ENCODE peak calls at places on chromosome 14, in four cellular contexts. Q, M, A and W are unnamed samples.
A peak's percentile ranks its signal among the peaks of the same experiment; 100 is the strongest.

GRCh38 chr14:104550849-104551728 is 28.5 kb upstream of the C14orf180 start:
- DNase-seq in Q (no peak), M (peak; percentile 3), A (no peak), W (no peak)

GRCh38 chr14:98189077-98189476 is 1082.9 kb downstream of the BCL11B start:
- DNase-seq in Q (no peak), M (no peak), A (no peak), W (no peak)

GRCh38 chr14:88937706-88938105 is 113.3 kb downstream of the TTC8 start:
- DNase-seq in Q (no peak), M (no peak), A (peak; percentile 33), W (no peak)

GRCh38 chr14:30896435-30896834 is 22.1 kb downstream of the COCH start:
- DNase-seq in Q (no peak), M (no peak), A (no peak), W (no peak)

GRCh38 chr14:53458368-53458814 is 305.3 kb upstream of the DDHD1 start:
- DNase-seq in Q (no peak), M (no peak), A (peak; percentile 77), W (no peak)

GRCh38 chr14:32254952-32255679 is 52.0 kb upstream of the RNU6-8 start:
- DNase-seq in Q (peak; percentile 40), M (peak; percentile 66), A (peak; percentile 70), W (peak; percentile 36)

GRCh38 chr14:77097006-77097688 is 911 bp upstream of the CIPC start:
- DNase-seq in Q (no peak), M (no peak), A (peak; percentile 28), W (no peak)

GRCh38 chr14:67332468-67332867 is 27.1 kb downstream of the ATP6V1D start:
- DNase-seq in Q (no peak), M (no peak), A (peak; percentile 23), W (no peak)

GRCh38 chr14:54487771-54488170 is 1.0 kb downstream of the GMFB start:
- DNase-seq in Q (no peak), M (no peak), A (peak; percentile 53), W (no peak)

GRCh38 chr14:54489318-54489683 is 521 bp upstream of the GMFB start:
- DNase-seq in Q (no peak), M (no peak), A (no peak), W (no peak)

GRCh38 chr14:54488318-54488645 is 498 bp downstream of the GMFB start:
- DNase-seq in Q (no peak), M (no peak), A (no peak), W (no peak)

GRCh38 chr14:54488646-54489317 is at the start of gene GMFB:
- DNase-seq in Q (peak; percentile 74), M (peak; percentile 89), A (peak; percentile 91), W (peak; percentile 90)

GRCh38 chr14:54486685-54487084 is 2.1 kb downstream of the GMFB start:
- DNase-seq in Q (no peak), M (no peak), A (no peak), W (no peak)
- H3K4me3 ChIP-seq in Q (no peak overlapping the region), M (no peak overlapping the region), A (no peak overlapping the region), W (no peak overlapping the region)

GRCh38 chr14:34569750-34570149 is 30.2 kb upstream of the EAPP start:
- DNase-seq in Q (no peak), M (no peak), A (peak; percentile 56), W (no peak)
- H3K4me1 ChIP-seq in Q (no peaks in the 10 kb centered on the region), M (no peaks in the 10 kb centered on the region), A (no peaks in the 10 kb centered on the region), W (no peaks in the 10 kb centered on the region)

DNA sequence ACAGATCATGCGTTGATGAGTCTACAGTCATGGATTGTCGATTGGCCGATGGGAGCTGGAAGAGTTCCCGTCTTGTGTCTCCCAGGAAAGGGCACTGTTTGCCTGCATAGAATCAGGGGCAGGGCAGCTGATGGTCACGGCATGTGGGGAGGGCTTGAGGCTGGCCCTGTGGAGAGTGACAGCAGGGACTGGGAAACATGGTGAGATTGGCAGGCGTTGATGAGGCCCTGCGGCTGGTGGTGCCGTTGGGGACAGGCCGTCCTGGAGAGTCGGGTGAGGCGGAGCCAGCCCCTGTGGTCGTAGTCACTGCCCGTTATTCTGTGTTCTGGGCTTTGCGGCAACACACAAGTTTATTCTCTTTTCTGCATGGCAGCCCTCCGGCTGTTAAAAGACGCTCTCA is 52.9 kb downstream of the TECPR2 start:
- DNase-seq in Q (no peak), M (no peak), A (no peak), W (no peak)
- H3K27ac ChIP-seq in Q (no peak overlapping the region), M (no peak overlapping the region), A (no peak overlapping the region), W (no peak overlapping the region)

GRCh38 chr14:102923920-102924486 is 1.5 kb downstream of the AMN start:
- DNase-seq in Q (no peak), M (no peak), A (no peak), W (no peak)
- H3K4me3 ChIP-seq in Q (no peak overlapping the region), M (no peak overlapping the region), A (no peak overlapping the region), W (no peak overlapping the region)

GRCh38 chr14:101774814-101775213 is 13.3 kb downstream of the PPP2R5C start:
- DNase-seq in Q (no peak), M (no peak), A (no peak), W (no peak)
- H3K4me1 ChIP-seq in Q (no peaks in the 10 kb centered on the region), M (no peaks in the 10 kb centered on the region), A (no peaks in the 10 kb centered on the region), W (peaks cover 31% of the 10 kb centered on the region)